ENCODE peak calls at places on chromosomes 5 and 9, in four cellular contexts. L is IMR-90, K is H9, S is H1. Y is an unnamed sample.

GRCh38 chr9:135887021-135887507 is 20.3 kb downstream of the CAMSAP1 start:
- DNase-seq in L (peak; percentile 45), K (no peak), S (no peak), Y (no peak)

GRCh38 chr9:127336086-127336485 is 60.9 kb upstream of the SLC2A8 start:
- DNase-seq in K (no peak), L (peak; percentile 68), S (no peak), Y (no peak)

GRCh38 chr5:28117273-28118065 is 1079.1 kb upstream of the CDH9 start:
- DNase-seq in S (no peak), K (no peak), L (no peak), Y (no peak)

GRCh38 chr9:114017741-114018715 is 60.1 kb downstream of the AMBP start:
- DNase-seq in S (no peak), L (no peak), K (no peak), Y (no peak)

GRCh38 chr5:65812648-65813047 is 90.6 kb downstream of the NLN start:
- DNase-seq in K (no peak), L (no peak), S (no peak), Y (no peak)

GRCh38 chr9:96139592-96140251 is 162.3 kb downstream of the HSD17B3 start:
- DNase-seq in L (peak; percentile 95), K (no peak), S (no peak), Y (no peak)

GRCh38 chr5:140570058-140570457 is 5.4 kb downstream of the SLC35A4 start:
- DNase-seq in L (no peak), S (no peak), K (no peak), Y (no peak)

GRCh38 chr5:180328296-180329137 is 24.6 kb downstream of the GFPT2 start:
- DNase-seq in S (peak; percentile 68), L (peak; percentile 60), K (peak; percentile 91), Y (peak; percentile 94)

GRCh38 chr9:69460002-69460401 is 135.0 kb downstream of the ENTREP1 start:
- DNase-seq in K (no peak), S (no peak), L (no peak), Y (no peak)

GRCh38 chr5:74154526-74154925 is 486.0 kb downstream of the ENC1 start:
- DNase-seq in L (no peak), S (no peak), K (no peak), Y (no peak)

GRCh38 chr9:99966720-99967119 is 60.3 kb downstream of the STX17 start:
- DNase-seq in S (peak; percentile 9), L (peak; percentile 33), K (peak; percentile 40), Y (peak; percentile 95)

GRCh38 chr5:143499480-143500114 is 96.1 kb upstream of the NR3C1 start:
- DNase-seq in S (no peak), K (no peak), L (no peak), Y (peak; percentile 27)

GRCh38 chr9:112841261-112841660 is 49.4 kb downstream of the SLC46A2 start:
- DNase-seq in S (no peak), K (no peak), L (no peak), Y (no peak)

GRCh38 chr9:79883073-79883645 is 311.4 kb downstream of the TLE4 start:
- DNase-seq in S (no peak), K (no peak), L (no peak), Y (no peak)

GRCh38 chr5:171415115-171415730 is 4.2 kb upstream of the FGF18 start:
- DNase-seq in S (no peak), K (peak; percentile 34), L (peak; percentile 63), Y (no peak)

GRCh38 chr9:16309350-16310271 is 560.9 kb downstream of the BNC2 start:
- DNase-seq in L (peak; percentile 23), K (peak; percentile 22), S (no peak), Y (no peak)

GRCh38 chr5:114361724-114362196 is at the start of gene KCNN2:
- DNase-seq in L (peak; percentile 92), K (peak; percentile 97), S (peak; percentile 87), Y (peak; percentile 93)

GRCh38 chr5:74538206-74538661 is 102.3 kb downstream of the ENC1 start:
- DNase-seq in L (peak; percentile 89), K (no peak), S (no peak), Y (peak; percentile 37)

GRCh38 chr9:129495422-129496186 is 125.3 kb downstream of the C9orf50 start:
- DNase-seq in K (peak; percentile 93), S (peak; percentile 87), L (peak; percentile 84), Y (peak; percentile 98)

GRCh38 chr5:53481887-53482716 is 1.7 kb downstream of the FST start:
- DNase-seq in L (peak; percentile 71), S (no peak), K (peak; percentile 51), Y (peak; percentile 68)

GRCh38 chr5:19795218-19795617 is 192.8 kb downstream of the CDH18 start:
- DNase-seq in S (peak; percentile 3), K (no peak), L (peak; percentile 57), Y (peak; percentile 72)

GRCh38 chr9:4327504-4328191 is 27.8 kb upstream of the GLIS3 start:
- DNase-seq in S (no peak), L (peak; percentile 78), K (no peak), Y (peak; percentile 50)

GRCh38 chr5:109567374-109568044 is 122.2 kb upstream of the MAN2A1 start:
- DNase-seq in S (no peak), L (peak; percentile 28), K (no peak), Y (peak; percentile 59)

GRCh38 chr5:122776143-122776542 is 1.3 kb downstream of the SNX2 start:
- DNase-seq in K (no peak), S (no peak), L (no peak), Y (no peak)

GRCh38 chr5:38258319-38259061 is at the start of gene EGFLAM:
- DNase-seq in K (peak; percentile 75), S (peak; percentile 43), L (no peak), Y (peak; percentile 88)

GRCh38 chr9:95316794-95317118 is 753 bp downstream of the FANCC start:
- DNase-seq in L (peak; percentile 50), K (peak; percentile 94), S (peak; percentile 51), Y (peak; percentile 95)

GRCh38 chr9:106887066-106887465 is 24.1 kb downstream of the ZNF462 start:
- DNase-seq in L (no peak), S (no peak), K (no peak), Y (no peak)

GRCh38 chr9:32875242-32875641 is 91.9 kb downstream of the TMEM215 start:
- DNase-seq in S (no peak), K (no peak), L (no peak), Y (no peak)

GRCh38 chr5:113255579-113256210 is 179.1 kb downstream of the TSSK1B start:
- DNase-seq in S (no peak), K (no peak), L (peak; percentile 45), Y (no peak)

GRCh38 chr5:51148437-51148836 is 234.8 kb upstream of the ISL1 start:
- DNase-seq in S (no peak), L (no peak), K (no peak), Y (no peak)

GRCh38 chr9:36282275-36282674 is 24.0 kb upstream of the GNE start:
- DNase-seq in L (no peak), K (no peak), S (no peak), Y (no peak)

GRCh38 chr9:36280989-36281388 is 22.7 kb upstream of the GNE start:
- DNase-seq in S (no peak), K (no peak), L (no peak), Y (no peak)

GRCh38 chr9:36288057-36288456 is 29.8 kb upstream of the GNE start:
- DNase-seq in L (no peak), S (no peak), K (no peak), Y (peak; percentile 25)

GRCh38 chr9:36286388-36286787 is 28.1 kb upstream of the GNE start:
- DNase-seq in K (no peak), L (no peak), S (no peak), Y (peak; percentile 27)

DNA sequence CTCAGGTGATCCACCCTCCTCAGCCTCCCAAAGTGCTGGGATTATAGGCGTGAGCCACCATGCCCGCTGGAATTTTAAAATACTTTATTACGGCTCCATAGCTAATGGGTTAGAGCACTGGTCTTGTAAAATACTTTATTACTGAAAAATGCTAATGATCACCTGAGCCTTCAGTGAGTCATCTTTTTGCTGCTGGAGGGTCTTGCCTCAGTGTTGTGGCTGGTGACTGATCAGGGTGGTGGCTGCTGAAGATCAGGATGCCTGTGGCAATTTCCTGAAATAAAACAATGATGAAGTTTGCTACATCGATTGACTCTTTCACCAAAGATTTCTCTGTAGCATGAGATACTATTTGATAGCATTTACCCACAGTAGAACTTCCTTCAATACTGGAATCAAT is 26.0 kb upstream of the GNE start:
- DNase-seq in K (no peak), L (no peak), S (no peak), Y (no peak)
- H3K4me1 ChIP-seq in K (no peaks in the 10 kb centered on the region), L (no peaks in the 10 kb centered on the region), S (no peaks in the 10 kb centered on the region), Y (no peaks in the 10 kb centered on the region)

GRCh38 chr5:34707451-34708107 is 51.5 kb downstream of the RAI14 start:
- DNase-seq in L (no peak), S (no peak), K (no peak), Y (no peak)
- H4K5ac ChIP-seq in L (no peak overlapping the region), S (no peak overlapping the region), K (no peak overlapping the region), Y (no peak overlapping the region)

GRCh38 chr9:133475292-133475941 is 3.5 kb downstream of the SLC2A6 start:
- DNase-seq in L (no peak), K (no peak), S (no peak), Y (no peak)

GRCh38 chr9:133476941-133477340 is 2.0 kb downstream of the SLC2A6 start:
- DNase-seq in L (no peak), K (no peak), S (no peak), Y (no peak)

GRCh38 chr9:133476531-133476930 is 2.4 kb downstream of the SLC2A6 start:
- DNase-seq in L (peak; percentile 24), S (no peak), K (no peak), Y (no peak)

GRCh38 chr9:133474853-133475252 is 4.0 kb downstream of the SLC2A6 start:
- DNase-seq in K (no peak), L (no peak), S (no peak), Y (no peak)

DNA sequence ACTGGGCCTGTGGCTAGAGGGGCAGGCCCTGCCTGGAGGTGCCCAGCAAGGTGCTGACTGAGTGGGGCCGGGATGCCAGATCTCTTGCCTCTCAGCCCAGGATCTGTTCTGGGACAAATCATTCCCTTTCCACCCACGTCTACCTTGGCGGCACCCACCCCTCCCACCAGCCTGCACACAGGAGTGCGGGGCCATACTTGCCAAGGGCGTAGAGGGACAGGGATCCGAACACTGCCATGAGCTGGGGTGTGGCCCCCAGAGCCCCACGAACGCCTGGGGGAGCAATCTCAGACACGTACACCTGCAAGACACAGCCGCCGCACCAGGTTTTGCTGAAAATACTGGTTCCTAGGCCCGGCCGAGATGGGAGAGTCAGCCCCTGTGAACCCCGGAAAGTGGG is 2.9 kb downstream of the SLC2A6 start:
- DNase-seq in K (no peak), L (no peak), S (no peak), Y (no peak)
- H3K4me1 ChIP-seq in K (peaks cover 2% of the 10 kb centered on the region), L (peaks cover 3% of the 10 kb centered on the region), S (peaks cover 4% of the 10 kb centered on the region), Y (peaks cover 5% of the 10 kb centered on the region)

DNA sequence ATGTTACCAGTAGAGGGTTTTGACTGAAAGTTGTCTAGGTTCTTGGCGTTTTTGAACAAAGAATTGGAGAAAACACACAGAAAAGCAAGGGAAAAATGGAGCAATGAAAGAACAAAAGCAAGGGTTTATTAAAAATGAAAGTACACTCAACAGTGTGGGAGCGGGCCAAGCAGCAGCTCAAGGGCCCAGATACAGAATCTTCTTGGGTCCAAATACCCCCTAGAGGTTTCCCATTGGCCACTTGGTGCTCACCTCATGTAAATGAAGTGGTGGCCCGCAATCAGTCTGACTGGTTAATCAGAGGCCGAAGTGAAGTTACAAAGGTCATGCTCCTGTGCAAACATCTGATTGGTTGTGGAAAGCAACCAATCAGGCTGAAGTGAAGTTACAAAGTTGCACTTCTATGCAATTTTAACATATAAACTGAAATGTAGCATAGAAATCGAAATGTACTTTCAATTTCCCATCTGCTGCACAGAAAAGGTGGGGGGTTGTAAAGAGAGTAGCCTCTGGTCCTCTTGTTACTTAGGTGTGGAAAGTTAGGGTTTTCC is 1.9 kb upstream of the GM2A start:
- DNase-seq in S (no peak), K (peak; percentile 47), L (no peak), Y (peak; percentile 36)
- H4K5ac ChIP-seq in S (no peak overlapping the region), K (no peak overlapping the region), L (no peak overlapping the region), Y (no peak overlapping the region)

Y was measured in mesendoderm.